ENCODE peak calls at places on chromosomes 13 and 19, in five cellular contexts. E, J, Q, Y and I are unnamed samples. For H3K4me1 and H3K9me3, the result is how much of the 10 kb centered on the place peaks cover.

GRCh38 chr13:30212256-30212655 is 95.1 kb downstream of the KATNAL1 start:
- DNase-seq in E (no peak), J (no peak), Q (no peak), Y (no peak), I (no peak)

GRCh38 chr19:45922281-45922680 is 7.7 kb upstream of the NANOS2 start:
- DNase-seq in E (no peak), J (no peak), Q (no peak), Y (no peak), I (no peak)

GRCh38 chr19:53982056-53982455 is 9.4 kb upstream of the CACNG6 start:
- DNase-seq in E (no peak), J (no peak), Q (no peak), Y (no peak), I (no peak)

GRCh38 chr19:49592486-49593232 is 1.7 kb downstream of the PRR12 start:
- DNase-seq in E (no peak), J (no peak), Q (no peak), Y (no peak), I (no peak)

GRCh38 chr13:98854448-98854847 is 102.0 kb upstream of the SLC15A1 start:
- DNase-seq in E (no peak), J (no peak), Q (no peak), Y (no peak), I (no peak)

GRCh38 chr19:11420429-11420893 is 1.3 kb upstream of the RGL3 start:
- DNase-seq in E (no peak), J (no peak), Q (no peak), Y (peak), I (no peak)

GRCh38 chr19:51489113-51489512 is 10.8 kb downstream of the CEACAM18 start:
- DNase-seq in E (no peak), J (no peak), Q (no peak), Y (no peak), I (no peak)

GRCh38 chr13:67107973-67108372 is 122.2 kb downstream of the PCDH9 start:
- DNase-seq in E (no peak), J (no peak), Q (no peak), Y (no peak), I (no peak)

GRCh38 chr13:112902669-112903068 is 66.3 kb upstream of the MCF2L start:
- DNase-seq in E (no peak), J (no peak), Q (no peak), Y (no peak), I (no peak)

GRCh38 chr13:85093808-85094207 is 705.4 kb downstream of the SLITRK6 start:
- DNase-seq in E (no peak), J (no peak), Q (no peak), Y (no peak), I (no peak)

GRCh38 chr13:48682452-48682851 is 28.7 kb downstream of the CYSLTR2 start:
- DNase-seq in E (no peak), J (no peak), Q (no peak), Y (no peak), I (no peak)

GRCh38 chr13:99034333-99035085 is 56.6 kb upstream of the DOCK9 start:
- DNase-seq in E (no peak), J (no peak), Q (no peak), Y (no peak), I (no peak)

GRCh38 chr13:76872686-76873085 is 13.5 kb downstream of the KCTD12 start:
- DNase-seq in E (no peak), J (no peak), Q (no peak), Y (no peak), I (no peak)

GRCh38 chr13:102369303-102369702 is 32.5 kb downstream of the FGF14 start:
- DNase-seq in E (no peak), J (no peak), Q (no peak), Y (no peak), I (no peak)

GRCh38 chr13:21071015-21071414 is 9.6 kb upstream of the LATS2 start:
- DNase-seq in E (no peak), J (no peak), Q (no peak), Y (no peak), I (no peak)

GRCh38 chr13:98927954-98928927 is 49.6 kb downstream of the DOCK9 start:
- DNase-seq in E (no peak), J (no peak), Q (no peak), Y (no peak), I (no peak)

GRCh38 chr19:4108767-4109625 is 14.9 kb downstream of the MAP2K2 start:
- DNase-seq in E (peak), J (no peak), Q (peak), Y (no peak), I (peak)

GRCh38 chr19:4139614-4140236 is 13.7 kb upstream of the CREB3L3 start:
- DNase-seq in E (peak), J (no peak), Q (peak), Y (peak), I (peak)

GRCh38 chr13:36432106-36432544 is at the start of gene CCNA1:
- DNase-seq in E (no peak), J (no peak), Q (peak), Y (peak), I (no peak)

GRCh38 chr13:91598655-91599054 is 200.2 kb downstream of the GPC5 start:
- DNase-seq in E (no peak), J (no peak), Q (no peak), Y (no peak), I (no peak)

GRCh38 chr13:36858285-36858684 is 39.3 kb downstream of the RFXAP start:
- DNase-seq in E (no peak), J (no peak), Q (no peak), Y (no peak), I (peak)

GRCh38 chr19:51366999-51367564 is 894 bp upstream of the ETFB start:
- DNase-seq in E (peak), J (no peak), Q (peak), Y (peak), I (peak)

GRCh38 chr13:76759877-76760276 is 126.3 kb downstream of the KCTD12 start:
- DNase-seq in E (no peak), J (no peak), Q (no peak), Y (no peak), I (no peak)

GRCh38 chr13:53191091-53191490 is 162.5 kb downstream of the OLFM4 start:
- DNase-seq in E (no peak), J (no peak), Q (no peak), Y (no peak), I (no peak)

GRCh38 chr19:16896913-16897571 is 8.2 kb downstream of the F2RL3 start:
- DNase-seq in E (peak), J (peak), Q (peak), Y (peak), I (peak)

GRCh38 chr13:29459818-29460335 is 135.6 kb downstream of the SLC7A1 start:
- DNase-seq in E (no peak), J (no peak), Q (no peak), Y (no peak), I (no peak)

GRCh38 chr13:92830821-92831220 is 395.8 kb upstream of the GPC6 start:
- DNase-seq in E (no peak), J (no peak), Q (no peak), Y (no peak), I (no peak)

DNA sequence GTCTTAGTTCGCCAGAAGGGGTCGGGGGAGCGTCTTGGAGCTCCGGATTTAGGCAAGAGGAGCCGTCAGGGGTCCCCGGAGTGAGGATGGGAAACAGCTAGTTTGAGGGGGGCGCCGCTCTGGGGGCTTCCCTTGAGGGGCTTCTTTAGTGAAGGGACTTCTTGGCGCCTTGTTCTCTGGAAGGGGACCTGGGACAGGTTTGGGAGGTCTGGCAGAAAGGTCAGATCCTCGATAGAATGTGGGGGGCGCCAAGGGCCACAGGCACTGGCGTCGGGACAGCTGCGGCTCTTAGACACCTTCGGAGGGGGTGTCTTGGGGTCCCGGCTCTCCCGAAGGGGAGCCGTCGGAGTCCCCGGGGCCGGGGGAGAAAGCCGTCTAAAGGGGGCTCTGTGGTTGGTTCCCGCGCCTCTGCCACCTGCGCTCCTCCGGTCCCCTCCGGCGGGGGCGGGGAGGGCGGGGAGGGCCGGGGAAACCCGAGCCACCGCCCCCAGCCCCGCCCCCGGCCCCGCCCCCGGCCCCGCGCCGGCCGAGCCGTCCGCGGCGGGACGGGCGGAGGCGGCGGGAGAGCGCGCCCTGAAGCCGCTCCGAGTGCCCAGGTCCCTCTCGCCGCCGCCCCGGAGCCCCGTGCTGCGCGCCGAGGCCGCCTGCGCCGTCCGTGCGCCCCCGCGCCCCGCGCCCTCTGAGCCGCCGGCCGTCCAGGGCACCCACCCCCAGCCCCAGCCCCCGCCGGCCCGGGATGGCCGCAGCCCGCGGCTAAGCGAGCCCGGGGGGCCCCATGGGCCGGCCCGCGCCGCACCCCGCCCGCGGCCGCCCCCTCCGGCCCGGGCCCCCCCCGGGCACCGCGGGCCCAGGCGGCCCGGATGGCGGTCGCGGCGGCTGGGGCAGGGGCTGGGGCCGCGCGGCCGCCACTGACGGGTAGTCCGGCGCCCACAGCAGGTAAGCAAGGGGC is at the start of gene NRTN:
- DNase-seq in E (peak), J (no peak), Q (peak), Y (no peak), I (peak)
- H3K27ac ChIP-seq in E (no peak), J (peak), Q (peak), Y (no peak), I (peak)

GRCh38 chr19:55251296-55252081 is 7.3 kb downstream of the PPP6R1 start:
- DNase-seq in E (peak), J (no peak), Q (peak), Y (no peak), I (no peak)
- H3K4me1 ChIP-seq in E (half or more), J (half or more), Q (under half), Y (under half), I (half or more)

DNA sequence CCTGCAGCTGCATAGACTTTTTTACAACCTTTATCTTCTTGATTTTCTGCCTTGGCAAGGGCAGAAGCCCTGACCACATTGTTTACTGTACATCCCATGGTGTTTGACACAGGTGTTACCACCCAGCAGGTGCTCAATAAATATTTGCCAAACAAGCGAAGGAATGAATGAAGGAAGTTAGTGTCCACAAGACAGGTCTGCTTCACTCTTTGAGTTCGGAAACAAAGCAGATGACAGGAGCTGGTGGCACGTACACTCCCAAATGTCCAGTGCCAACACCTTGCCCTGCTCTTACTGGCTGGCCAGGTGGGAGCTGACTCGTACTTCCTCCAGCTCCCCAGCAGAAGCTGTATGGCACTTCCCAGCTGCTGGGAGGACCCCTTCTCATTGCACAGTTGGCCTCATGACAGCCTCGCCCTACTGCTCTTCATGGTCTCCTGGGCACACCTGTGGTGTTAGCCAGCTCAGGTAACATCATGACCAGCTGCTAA is 22.0 kb upstream of the MUC16 start:
- DNase-seq in E (no peak), J (no peak), Q (no peak), Y (no peak), I (no peak)
- H3K9me3 ChIP-seq in E (under half), J (under half), Q (under half), Y (under half), I (under half)

GRCh38 chr19:8044018-8044417 is 8.5 kb upstream of the CCL25 start:
- DNase-seq in E (no peak), J (no peak), Q (no peak), Y (no peak), I (no peak)

GRCh38 chr19:8042900-8043299 is 9.7 kb upstream of the CCL25 start:
- DNase-seq in E (no peak), J (no peak), Q (no peak), Y (no peak), I (no peak)

GRCh38 chr19:8039231-8039630 is 13.3 kb upstream of the CCL25 start:
- DNase-seq in E (no peak), J (no peak), Q (no peak), Y (no peak), I (no peak)

GRCh38 chr19:8038815-8039214 is 13.7 kb upstream of the CCL25 start:
- DNase-seq in E (no peak), J (no peak), Q (no peak), Y (no peak), I (no peak)

GRCh38 chr19:8041553-8041952 is 11.0 kb upstream of the CCL25 start:
- DNase-seq in E (no peak), J (no peak), Q (no peak), Y (no peak), I (no peak)
- H3K27ac ChIP-seq in E (no peak), J (no peak), Q (no peak), Y (no peak), I (no peak)

DNA sequence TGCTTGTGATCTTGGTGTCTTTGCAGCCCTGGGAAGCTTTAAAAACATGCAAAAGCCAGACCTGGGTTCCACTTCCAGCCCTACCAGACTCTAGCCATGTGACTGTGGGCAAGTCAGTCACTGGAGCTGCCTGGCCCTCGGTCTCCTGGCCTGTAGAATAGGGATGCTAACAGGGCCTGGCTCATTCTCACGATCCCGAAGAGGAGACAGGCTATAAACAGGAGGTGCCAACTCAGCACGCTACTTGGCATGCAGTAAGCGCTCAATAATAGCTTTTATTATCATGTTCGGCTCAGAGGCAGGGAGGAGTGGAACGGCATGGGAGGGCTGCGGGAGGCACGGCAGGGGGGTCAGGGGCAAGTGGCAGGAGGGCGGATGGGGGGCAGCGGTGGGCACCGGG is 1.7 kb downstream of the CTXN1 start:
- DNase-seq in E (no peak), J (no peak), Q (no peak), Y (no peak), I (no peak)
- H3K4me1 ChIP-seq in E (under half), J (half or more), Q (under half), Y (under half), I (under half)

GRCh38 chr13:64992314-64992713 is 2237.8 kb downstream of the PCDH9 start:
- DNase-seq in E (no peak), J (no peak), Q (no peak), Y (no peak), I (no peak)

GRCh38 chr13:64993514-64994164 is 2236.5 kb downstream of the PCDH9 start:
- DNase-seq in E (no peak), J (no peak), Q (no peak), Y (no peak), I (no peak)

GRCh38 chr13:64997438-64997837 is 2232.7 kb downstream of the PCDH9 start:
- DNase-seq in E (no peak), J (no peak), Q (no peak), Y (no peak), I (no peak)
- H3K9me3 ChIP-seq in E (under half), J (under half), Q (under half), Y (under half), I (under half)